ENCODE peak calls at places on chromosome 2, in five cellular contexts. One of them, this sample, is unnamed.

GRCh38 chr2:122414911-122415310 is 659.5 kb downstream of the TSN start:
- DNase-seq in GM12892: no peak
- DNase-seq in heart left ventricle: no peak
- DNase-seq in erythroblast: no peak
- DNase-seq in tibial nerve: no peak
- DNase-seq in this sample: no peak

GRCh38 chr2:237682901-237683670 is 55.7 kb downstream of the LRRFIP1 start:
- DNase-seq in tibial nerve: no peak
- DNase-seq in GM12892: no peak
- DNase-seq in erythroblast: no peak
- DNase-seq in heart left ventricle: peak; percentile 49
- DNase-seq in this sample: no peak

GRCh38 chr2:96507957-96508520 is 2.9 kb upstream of the NEURL3 start:
- DNase-seq in GM12892: peak; percentile 90
- DNase-seq in erythroblast: peak; percentile 74
- DNase-seq in tibial nerve: peak; percentile 71
- DNase-seq in heart left ventricle: peak; percentile 81
- DNase-seq in this sample: peak; percentile 68

GRCh38 chr2:48448274-48449061 is 81.5 kb upstream of the STON1 start:
- DNase-seq in heart left ventricle: no peak
- DNase-seq in tibial nerve: no peak
- DNase-seq in erythroblast: peak; percentile 34
- DNase-seq in GM12892: no peak
- DNase-seq in this sample: no peak

GRCh38 chr2:238942941-238943715 is 95.2 kb downstream of the TWIST2 start:
- DNase-seq in erythroblast: no peak
- DNase-seq in GM12892: no peak
- DNase-seq in tibial nerve: no peak
- DNase-seq in heart left ventricle: no peak
- DNase-seq in this sample: no peak

GRCh38 chr2:187593697-187594096 is 39.5 kb upstream of the TFPI start:
- DNase-seq in heart left ventricle: no peak
- DNase-seq in GM12892: no peak
- DNase-seq in erythroblast: no peak
- DNase-seq in tibial nerve: no peak
- DNase-seq in this sample: no peak

GRCh38 chr2:206084870-206085741 is 868 bp downstream of the INO80D start:
- DNase-seq in erythroblast: peak; percentile 75
- DNase-seq in heart left ventricle: peak; percentile 38
- DNase-seq in tibial nerve: peak; percentile 11
- DNase-seq in GM12892: peak; percentile 29
- DNase-seq in this sample: peak; percentile 26

GRCh38 chr2:222451270-222451674 is 26.9 kb downstream of the SGPP2 start:
- DNase-seq in tibial nerve: no peak
- DNase-seq in heart left ventricle: no peak
- DNase-seq in erythroblast: no peak
- DNase-seq in GM12892: no peak
- DNase-seq in this sample: no peak

GRCh38 chr2:48852938-48853337 is 97.4 kb upstream of the LHCGR start:
- DNase-seq in heart left ventricle: no peak
- DNase-seq in erythroblast: no peak
- DNase-seq in tibial nerve: no peak
- DNase-seq in GM12892: no peak
- DNase-seq in this sample: no peak

DNA sequence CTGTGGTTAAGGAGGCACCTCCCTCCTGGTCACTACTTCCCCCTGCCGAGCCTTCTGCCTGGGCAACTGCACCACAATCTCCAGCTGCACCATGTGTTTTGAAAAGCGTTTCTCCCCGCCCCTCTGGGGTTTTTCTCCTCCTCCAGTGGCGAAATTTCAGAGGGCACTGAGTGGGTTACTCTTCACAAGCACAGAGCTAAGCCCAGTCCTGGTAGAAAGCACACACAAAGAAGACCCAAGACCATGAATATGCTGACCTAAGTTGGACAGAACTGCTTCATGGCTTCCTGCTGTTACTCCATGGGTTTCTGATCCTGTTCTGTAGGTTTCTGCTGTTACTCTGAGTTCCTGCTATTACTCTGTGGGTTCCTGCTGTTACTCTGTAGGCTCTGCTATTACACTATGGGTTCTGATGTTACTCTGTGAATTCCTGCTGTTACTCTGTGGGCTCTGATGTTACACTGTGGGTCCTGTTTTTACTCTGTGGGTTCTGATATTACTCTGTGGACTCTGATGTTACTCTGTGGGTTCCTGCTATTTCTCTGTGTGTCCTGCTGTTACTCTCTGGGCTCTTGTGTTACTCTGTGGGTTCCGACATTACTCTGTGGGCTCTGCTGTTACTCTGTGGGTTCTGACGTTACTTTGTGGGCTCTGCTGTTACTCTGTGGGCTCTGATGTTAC is 216.6 kb downstream of the RTP5 start:
- DNase-seq in erythroblast: peak; percentile 19
- DNase-seq in heart left ventricle: peak; percentile 81
- DNase-seq in tibial nerve: peak; percentile 37
- DNase-seq in GM12892: no peak
- DNase-seq in this sample: no peak
- TF ChIP-seq POLR2A in erythroblast: no peak
- TF ChIP-seq POLR2A in heart left ventricle: peak; percentile 30
- TF ChIP-seq POLR2A in tibial nerve: no peak
- TF ChIP-seq POLR2A in GM12892: peak; percentile 23
- TF ChIP-seq POLR2A in this sample: no peak

DNA sequence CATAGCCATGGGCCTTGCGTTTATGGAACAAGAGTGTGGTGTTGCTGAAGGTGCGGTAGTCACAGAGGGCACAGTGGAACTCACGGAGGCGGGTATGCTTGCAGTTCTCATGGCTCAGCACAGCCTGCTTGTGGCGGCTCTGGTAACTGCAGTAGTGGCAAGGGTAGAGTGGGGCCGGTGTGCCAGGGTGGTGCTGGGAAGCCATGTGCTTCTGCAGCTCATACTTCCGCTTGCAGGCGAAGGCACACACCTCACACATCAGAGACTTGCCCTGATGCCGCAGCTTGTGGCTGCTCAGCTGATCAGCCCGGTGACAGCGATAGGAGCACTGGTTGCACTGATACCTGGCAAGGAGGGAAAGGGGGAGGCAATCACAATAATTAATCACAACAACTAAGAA is 14.7 kb downstream of the ZNF142 start:
- DNase-seq in GM12892: no peak
- DNase-seq in tibial nerve: no peak
- DNase-seq in erythroblast: no peak
- DNase-seq in heart left ventricle: no peak
- DNase-seq in this sample: no peak
- TF ChIP-seq POLR2A in GM12892: no peak
- TF ChIP-seq POLR2A in tibial nerve: no peak
- TF ChIP-seq POLR2A in erythroblast: no peak
- TF ChIP-seq POLR2A in heart left ventricle: no peak
- TF ChIP-seq POLR2A in this sample: no peak

GRCh38 chr2:182616471-182617393 is 99.3 kb upstream of the DNAJC10 start:
- DNase-seq in tibial nerve: peak; percentile 6
- DNase-seq in heart left ventricle: no peak
- DNase-seq in GM12892: no peak
- DNase-seq in erythroblast: no peak
- DNase-seq in this sample: no peak
- TF ChIP-seq POLR2A in tibial nerve: no peak
- TF ChIP-seq POLR2A in heart left ventricle: no peak
- TF ChIP-seq POLR2A in GM12892: no peak
- TF ChIP-seq POLR2A in erythroblast: no peak
- TF ChIP-seq POLR2A in this sample: no peak

GRCh38 chr2:28381225-28382180 is 11.2 kb upstream of the FOSL2 start:
- DNase-seq in GM12892: no peak
- DNase-seq in tibial nerve: no peak
- DNase-seq in heart left ventricle: no peak
- DNase-seq in erythroblast: no peak
- DNase-seq in this sample: no peak
- TF ChIP-seq POLR2A in GM12892: no peak
- TF ChIP-seq POLR2A in tibial nerve: no peak
- TF ChIP-seq POLR2A in heart left ventricle: no peak
- TF ChIP-seq POLR2A in erythroblast: no peak
- TF ChIP-seq POLR2A in this sample: no peak

GRCh38 chr2:191009541-191010374 is 4.2 kb downstream of the STAT1 start:
- DNase-seq in heart left ventricle: no peak
- DNase-seq in GM12892: no peak
- DNase-seq in tibial nerve: no peak
- DNase-seq in erythroblast: no peak
- DNase-seq in this sample: no peak

GRCh38 chr2:191010887-191011885 is 2.8 kb downstream of the STAT1 start:
- DNase-seq in erythroblast: no peak
- DNase-seq in GM12892: no peak
- DNase-seq in heart left ventricle: no peak
- DNase-seq in tibial nerve: no peak
- DNase-seq in this sample: no peak

GRCh38 chr2:191006997-191007604 is 6.9 kb downstream of the STAT1 start:
- DNase-seq in heart left ventricle: no peak
- DNase-seq in tibial nerve: no peak
- DNase-seq in GM12892: no peak
- DNase-seq in erythroblast: no peak
- DNase-seq in this sample: no peak

GRCh38 chr2:191006297-191006696 is 7.7 kb downstream of the STAT1 start:
- DNase-seq in tibial nerve: no peak
- DNase-seq in GM12892: no peak
- DNase-seq in erythroblast: no peak
- DNase-seq in heart left ventricle: no peak
- DNase-seq in this sample: no peak

GRCh38 chr2:191008286-191008685 is 5.7 kb downstream of the STAT1 start:
- DNase-seq in tibial nerve: no peak
- DNase-seq in heart left ventricle: no peak
- DNase-seq in GM12892: no peak
- DNase-seq in erythroblast: no peak
- DNase-seq in this sample: no peak
- TF ChIP-seq POLR2A in tibial nerve: no peak
- TF ChIP-seq POLR2A in heart left ventricle: no peak
- TF ChIP-seq POLR2A in GM12892: peak; percentile 27
- TF ChIP-seq POLR2A in erythroblast: no peak
- TF ChIP-seq POLR2A in this sample: no peak

GRCh38 chr2:241722896-241723454 is 11.5 kb upstream of the D2HGDH start:
- DNase-seq in tibial nerve: no peak
- DNase-seq in erythroblast: no peak
- DNase-seq in heart left ventricle: no peak
- DNase-seq in GM12892: no peak
- DNase-seq in this sample: no peak

GRCh38 chr2:241724259-241724974 is 10.0 kb upstream of the D2HGDH start:
- DNase-seq in erythroblast: no peak
- DNase-seq in heart left ventricle: peak; percentile 23
- DNase-seq in GM12892: no peak
- DNase-seq in tibial nerve: no peak
- DNase-seq in this sample: no peak

GRCh38 chr2:241720099-241720498 is 14.3 kb upstream of the D2HGDH start:
- DNase-seq in heart left ventricle: no peak
- DNase-seq in erythroblast: no peak
- DNase-seq in GM12892: no peak
- DNase-seq in tibial nerve: no peak
- DNase-seq in this sample: no peak

GRCh38 chr2:241720560-241720959 is 13.9 kb upstream of the D2HGDH start:
- DNase-seq in tibial nerve: no peak
- DNase-seq in erythroblast: peak; percentile 21
- DNase-seq in heart left ventricle: peak; percentile 20
- DNase-seq in GM12892: no peak
- DNase-seq in this sample: no peak

GRCh38 chr2:241721852-241722251 is 12.6 kb upstream of the D2HGDH start:
- DNase-seq in heart left ventricle: no peak
- DNase-seq in GM12892: no peak
- DNase-seq in tibial nerve: no peak
- DNase-seq in erythroblast: no peak
- DNase-seq in this sample: no peak
- TF ChIP-seq POLR2A in heart left ventricle: no peak
- TF ChIP-seq POLR2A in GM12892: no peak
- TF ChIP-seq POLR2A in tibial nerve: no peak
- TF ChIP-seq POLR2A in erythroblast: no peak
- TF ChIP-seq POLR2A in this sample: no peak

GRCh38 chr2:210476194-210477128 is at the start of gene LANCL1:
- DNase-seq in heart left ventricle: peak; percentile 94
- DNase-seq in GM12892: peak; percentile 70
- DNase-seq in erythroblast: peak; percentile 93
- DNase-seq in tibial nerve: peak; percentile 90
- DNase-seq in this sample: peak; percentile 78
- TF ChIP-seq POLR2A in heart left ventricle: peak; percentile 93
- TF ChIP-seq POLR2A in GM12892: peak; percentile 85
- TF ChIP-seq POLR2A in erythroblast: peak; percentile 80
- TF ChIP-seq POLR2A in tibial nerve: peak; percentile 71
- TF ChIP-seq POLR2A in this sample: peak; percentile 84

This sample was measured in H54.